ENCODE peak calls at places on chromosome 13, in four cellular contexts. V is cardiac fibroblast, D is lower leg skin, G is ovary. N is an unnamed sample.

GRCh38 chr13:25732146-25732865 is 319.5 kb downstream of the SHISA2 start:
- DNase-seq in G (no peak), D (no peak), V (peak; percentile 35), N (peak; percentile 15)

GRCh38 chr13:103810026-103810425 is 743.8 kb upstream of the SLC10A2 start:
- DNase-seq in G (no peak), D (no peak), V (no peak), N (no peak)

GRCh38 chr13:64992314-64992713 is 2237.8 kb downstream of the PCDH9 start:
- DNase-seq in V (no peak), G (no peak), D (no peak), N (no peak)

GRCh38 chr13:28744091-28744536 is 25.3 kb upstream of the SLC46A3 start:
- DNase-seq in G (no peak), V (peak; percentile 90), D (no peak), N (peak; percentile 92)

GRCh38 chr13:59423708-59424355 is 739.9 kb downstream of the DIAPH3 start:
- DNase-seq in V (no peak), G (no peak), D (no peak), N (no peak)

GRCh38 chr13:61406275-61406674 is 9.4 kb downstream of the PCDH20 start:
- DNase-seq in G (no peak), D (no peak), V (no peak), N (no peak)

GRCh38 chr13:99119686-99120085 is 81.0 kb upstream of the UBAC2 start:
- DNase-seq in G (no peak), V (no peak), D (no peak), N (no peak)

GRCh38 chr13:37747071-37747612 is 122.4 kb downstream of the TRPC4 start:
- DNase-seq in G (no peak), D (no peak), V (peak; percentile 87), N (peak; percentile 86)

GRCh38 chr13:106919093-106919492 is 351.2 kb upstream of the ARGLU1 start:
- DNase-seq in D (no peak), V (peak; percentile 7), G (no peak), N (peak; percentile 16)

GRCh38 chr13:49820591-49821215 is 28.2 kb upstream of the KPNA3 start:
- DNase-seq in G (no peak), D (no peak), V (no peak), N (no peak)

GRCh38 chr13:49821216-49821820 is 28.8 kb upstream of the KPNA3 start:
- DNase-seq in V (peak; percentile 25), G (no peak), D (no peak), N (peak; percentile 9)
- TF ChIP-seq CTCF in V (no peak), G (no peak), D (no peak), N (no peak)

GRCh38 chr13:47628666-47629065 is 372.4 kb downstream of the SUCLA2 start:
- DNase-seq in G (no peak), D (no peak), V (peak; percentile 59), N (no peak)

GRCh38 chr13:47632311-47632710 is 368.8 kb downstream of the SUCLA2 start:
- DNase-seq in G (no peak), V (no peak), D (no peak), N (no peak)
- H3K4me3 ChIP-seq in G (no peak overlapping the region), V (no peak overlapping the region), D (no peak overlapping the region), N (no peak overlapping the region)

GRCh38 chr13:94988654-94989053 is 276.3 kb upstream of the SOX21 start:
- DNase-seq in D (no peak), V (no peak), G (no peak), N (peak; percentile 23)
- TF ChIP-seq CTCF in D (no peak), V (no peak), G (no peak), N (peak; percentile 16)

GRCh38 chr13:42977219-42977659 is 14.8 kb downstream of the EPSTI1 start:
- DNase-seq in D (no peak), G (no peak), V (no peak), N (no peak)
- H3K4me3 ChIP-seq in D (no peak overlapping the region), G (no peak overlapping the region), V (no peak overlapping the region), N (no peak overlapping the region)